ENCODE peak calls at places on chromosomes 1 and 21, in seven cellular contexts. S is SK-N-SH, L is thoracic aorta, P is pancreas, T is IMR-90, G is vagina, V is fibroblast of lung. D is an unnamed sample. For H3K27me3 and H3K4me1, the result is how much of the 10 kb centered on the place peaks cover.

GRCh38 chr1:56284933-56285332 is 294.4 kb downstream of the PLPP3 start:
- DNase-seq in S (no peak), L (no peak), P (no peak), T (peak), G (no peak), V (peak), D (no peak)

GRCh38 chr1:77143529-77144121 is 75.6 kb downstream of the PIGK start:
- DNase-seq in S (peak), L (no peak), P (no peak), T (peak), G (no peak), V (no peak), D (no peak)

GRCh38 chr21:46621457-46622182 is 13.9 kb upstream of the PRMT2 start:
- DNase-seq in S (no peak), L (no peak), P (no peak), T (no peak), G (no peak), V (no peak), D (no peak)

GRCh38 chr1:1665815-1666251 is 7.0 kb upstream of the CDK11B start:
- DNase-seq in S (peak), L (no peak), P (peak), T (no peak), G (no peak), V (no peak), D (no peak)

GRCh38 chr1:36352910-36353878 is 29.7 kb upstream of the EVA1B start:
- DNase-seq in S (no peak), L (no peak), P (no peak), T (peak), G (no peak), V (peak), D (no peak)

GRCh38 chr1:200708161-200708560 is 30.5 kb upstream of the CAMSAP2 start:
- DNase-seq in S (no peak), L (no peak), P (no peak), T (no peak), G (no peak), V (no peak), D (no peak)

GRCh38 chr1:151881479-151881878 is 27.8 kb downstream of the THEM4 start:
- DNase-seq in S (no peak), L (no peak), P (no peak), T (no peak), G (no peak), V (no peak), D (no peak)

GRCh38 chr1:236407059-236407458 is 13.0 kb downstream of the EDARADD start:
- DNase-seq in S (no peak), L (no peak), P (no peak), T (no peak), G (no peak), V (no peak), D (no peak)

GRCh38 chr1:27366113-27366410 is 699 bp downstream of the MAP3K6 start:
- DNase-seq in S (peak), L (peak), P (peak), T (peak), G (no peak), V (peak), D (no peak)

GRCh38 chr1:155079487-155080249 is 1.0 kb downstream of the EFNA3 start:
- DNase-seq in S (peak), L (no peak), P (no peak), T (no peak), G (no peak), V (no peak), D (no peak)
- H3K4me3 ChIP-seq in S (peak), L (peak), P (peak), T (no peak), G (peak), V (no peak), D (peak)

DNA sequence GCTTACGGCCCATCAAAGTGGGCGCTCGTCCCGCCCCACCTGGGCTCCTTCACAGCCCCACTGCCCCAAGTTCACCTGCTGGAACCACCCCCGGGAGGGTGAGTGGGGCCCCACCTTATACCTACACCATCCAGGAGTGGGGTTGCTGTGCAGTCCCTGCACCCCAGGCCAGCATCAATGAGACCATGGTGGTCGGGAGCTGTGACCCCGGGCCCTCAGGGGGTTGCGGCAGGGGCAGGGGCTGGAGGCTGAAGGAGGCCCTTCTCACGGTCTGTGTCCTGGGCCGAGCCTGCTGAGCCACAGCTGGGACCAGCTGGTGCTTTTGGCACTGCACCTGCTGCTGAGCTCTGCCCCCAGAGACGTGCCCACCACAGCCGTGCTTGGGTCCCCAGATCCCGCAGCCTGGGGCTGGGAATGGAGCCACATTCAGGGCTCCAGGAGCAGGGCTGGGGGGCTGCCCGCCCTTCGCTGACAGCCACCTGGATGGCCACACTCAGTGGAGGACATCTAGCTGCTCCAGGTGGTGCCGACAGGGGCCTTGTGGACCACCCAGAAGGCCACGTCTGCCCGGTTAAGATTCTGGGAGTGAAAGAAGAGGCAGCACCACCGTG is 17.4 kb downstream of the ACTRT2 start:
- DNase-seq in S (no peak), L (no peak), P (peak), T (no peak), G (no peak), V (no peak), D (no peak)
- H3K27me3 ChIP-seq in S (under half), L (under half), P (under half), T (under half), G (under half), V (under half), D (half or more)

GRCh38 chr1:9099555-9099954 is 29.3 kb downstream of the GPR157 start:
- DNase-seq in S (no peak), L (no peak), P (no peak), T (no peak), G (no peak), V (no peak), D (no peak)
- H3K4me1 ChIP-seq in S (under half), L (under half), P (under half), T (under half), G (under half), V (under half), D (under half)

GRCh38 chr21:41509206-41509496 is 1.2 kb upstream of the TMPRSS2 start:
- DNase-seq in S (no peak), L (no peak), P (peak), T (no peak), G (no peak), V (no peak), D (no peak)

GRCh38 chr21:41509733-41510132 is 1.8 kb upstream of the TMPRSS2 start:
- DNase-seq in S (no peak), L (no peak), P (no peak), T (no peak), G (no peak), V (no peak), D (no peak)

GRCh38 chr21:41507521-41508414 is at the start of gene TMPRSS2:
- DNase-seq in S (no peak), L (no peak), P (peak), T (no peak), G (no peak), V (no peak), D (no peak)

GRCh38 chr21:41506526-41507520 is 1.1 kb downstream of the TMPRSS2 start:
- DNase-seq in S (no peak), L (no peak), P (peak), T (no peak), G (no peak), V (peak), D (no peak)

DNA sequence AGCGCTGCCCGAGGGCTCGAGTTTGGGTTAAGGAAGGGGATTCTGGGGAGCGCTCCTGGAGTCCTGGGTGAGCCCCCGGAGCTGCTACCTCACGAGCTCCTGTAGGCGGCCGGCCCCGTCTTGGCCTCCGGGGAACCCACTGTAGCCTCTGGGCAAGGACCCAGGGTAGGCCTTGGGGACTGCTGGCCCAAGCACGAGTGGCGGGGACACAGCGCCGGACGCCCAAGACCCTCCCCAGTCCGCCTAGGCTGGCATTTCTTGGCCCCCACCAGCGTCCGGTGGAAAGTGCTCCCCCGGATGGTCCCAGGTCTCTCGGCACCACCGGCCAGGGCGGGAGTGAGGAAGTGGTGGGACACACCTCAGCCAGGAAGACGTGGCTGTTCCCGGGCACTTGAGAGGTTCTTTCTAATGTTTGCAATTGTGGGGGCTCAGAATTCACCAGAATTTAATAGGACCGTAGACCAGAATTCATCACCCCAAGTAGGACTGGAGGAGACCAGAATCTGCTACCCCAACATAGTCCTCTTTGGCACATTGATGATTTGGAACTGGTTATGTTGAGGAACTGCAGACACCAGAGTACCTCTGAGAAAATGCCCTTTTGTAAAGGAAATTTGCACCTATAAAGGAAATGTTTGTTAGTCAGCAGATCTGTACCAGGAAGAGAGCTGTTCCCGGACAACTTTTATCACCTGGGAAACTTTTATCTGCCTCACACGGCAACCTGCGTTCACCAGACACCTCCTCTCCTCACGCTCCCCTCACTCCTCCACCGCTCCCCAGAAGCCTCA is 652 bp upstream of the TMPRSS2 start:
- DNase-seq in S (no peak), L (no peak), P (no peak), T (no peak), G (no peak), V (no peak), D (no peak)
- H3K4me3 ChIP-seq in S (no peak), L (no peak), P (peak), T (no peak), G (peak), V (no peak), D (peak)

DNA sequence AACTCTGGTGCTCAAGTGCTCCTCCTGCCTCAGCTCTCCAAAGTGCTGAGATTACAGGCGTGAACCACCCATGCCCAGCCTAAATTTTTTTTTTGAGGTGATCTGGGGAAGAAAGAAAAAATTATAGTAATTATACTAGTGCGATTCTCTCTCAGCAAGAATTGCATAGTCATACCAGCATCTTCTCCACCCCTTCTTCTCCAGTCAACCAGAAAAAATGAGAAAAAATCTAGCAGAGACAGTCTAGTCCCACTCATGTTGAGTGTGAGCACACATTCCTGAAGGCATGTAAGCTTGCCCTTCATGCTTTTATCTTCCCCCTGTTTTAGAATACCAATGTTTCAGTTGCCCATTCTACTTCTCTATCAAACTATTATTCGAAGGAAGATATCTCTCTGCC is 207.6 kb downstream of the S1PR1 start:
- DNase-seq in S (no peak), L (no peak), P (no peak), T (no peak), G (no peak), V (no peak), D (no peak)
- H3K27me3 ChIP-seq in S (under half), L (under half), P (under half), T (under half), G (under half), V (under half), D (under half)

DNA sequence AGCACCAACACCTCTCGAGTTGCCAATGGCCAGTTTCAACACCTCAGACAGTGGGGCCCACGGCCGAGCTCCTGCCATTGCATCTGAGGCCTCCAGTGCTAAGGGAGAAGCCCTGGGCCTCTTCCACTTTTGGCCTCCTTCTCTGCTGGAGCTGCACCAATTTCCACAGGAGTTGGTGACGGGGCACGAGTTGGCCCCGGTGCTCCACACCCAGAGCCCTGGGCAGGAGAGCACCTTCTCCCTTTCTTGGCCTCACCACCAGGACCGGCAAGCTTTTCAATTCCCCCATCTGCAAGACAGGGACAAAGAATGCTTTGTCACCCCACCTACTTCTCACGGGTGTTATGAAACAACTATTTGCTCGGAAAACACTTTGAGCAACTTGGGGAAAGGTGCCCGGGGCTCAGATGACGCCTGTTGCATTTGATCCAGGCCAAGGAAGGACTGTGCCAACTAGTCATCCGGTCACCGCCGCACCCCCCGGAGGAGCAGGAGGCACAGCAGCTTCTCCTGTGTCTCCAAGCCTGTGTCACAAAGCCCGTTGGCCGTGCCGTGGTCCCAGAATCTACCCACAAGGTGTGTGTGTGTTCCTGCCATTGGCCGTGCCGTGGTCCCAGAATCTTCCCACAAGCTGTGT is 55.2 kb downstream of the TOMM20 start:
- DNase-seq in S (no peak), L (no peak), P (peak), T (no peak), G (no peak), V (peak), D (no peak)
- H3K4me1 ChIP-seq in S (under half), L (under half), P (under half), T (under half), G (half or more), V (under half), D (half or more)

D was measured in esophagus squamous epithelium.